ENCODE peak calls at places on chromosomes 1 and 21, in five cellular contexts. N is K562, M is neural progenitor cell, O is esophagus muscularis mucosa, U is heart left ventricle. Y is an unnamed sample. For H3K4me1 and H3K36me3, the result is how much of the 10 kb centered on the place peaks cover.

GRCh38 chr1:20850021-20850420 is 62.9 kb upstream of the HP1BP3 start:
- DNase-seq in N (no peak), M (no peak), O (no peak), U (no peak), Y (no peak)

GRCh38 chr1:221781102-221781744 is 39.3 kb upstream of the DUSP10 start:
- DNase-seq in N (no peak), M (no peak), O (no peak), U (no peak), Y (no peak)

GRCh38 chr1:160836981-160837557 is 25.6 kb downstream of the CD244 start:
- DNase-seq in N (no peak), M (peak), O (no peak), U (no peak), Y (no peak)

GRCh38 chr1:34899906-34900305 is 29.5 kb downstream of the DLGAP3 start:
- DNase-seq in N (no peak), M (no peak), O (no peak), U (no peak), Y (no peak)

GRCh38 chr1:87115317-87115885 is 201.0 kb downstream of the HS2ST1 start:
- DNase-seq in N (no peak), M (no peak), O (peak), U (no peak), Y (no peak)

GRCh38 chr1:180250883-180251509 is 20.9 kb downstream of the LHX4 start:
- DNase-seq in N (no peak), M (no peak), O (no peak), U (no peak), Y (peak)

GRCh38 chr1:107139833-107140702 is 771 bp upstream of the NTNG1 start:
- DNase-seq in N (no peak), M (peak), O (no peak), U (no peak), Y (peak)

GRCh38 chr1:26032636-26033357 is 11.2 kb downstream of the EXTL1 start:
- DNase-seq in N (no peak), M (no peak), O (no peak), U (no peak), Y (no peak)

GRCh38 chr1:204198978-204199340 is 2.7 kb upstream of the KISS1 start:
- DNase-seq in N (no peak), M (no peak), O (no peak), U (no peak), Y (no peak)

GRCh38 chr1:7454052-7454815 is 316.9 kb upstream of the VAMP3 start:
- DNase-seq in N (peak), M (peak), O (no peak), U (no peak), Y (no peak)

GRCh38 chr1:8870118-8870517 is 8.4 kb downstream of the ENO1 start:
- DNase-seq in N (no peak), M (no peak), O (no peak), U (no peak), Y (no peak)

GRCh38 chr1:47756006-47756405 is 241.2 kb downstream of the TRABD2B start:
- DNase-seq in N (no peak), M (no peak), O (no peak), U (no peak), Y (no peak)

GRCh38 chr21:43739648-43740435 is 20.9 kb downstream of the PDXK start:
- DNase-seq in N (peak), M (peak), O (no peak), U (no peak), Y (no peak)

GRCh38 chr1:42676534-42677087 is 5.6 kb upstream of the YBX1 start:
- DNase-seq in N (no peak), M (no peak), O (no peak), U (peak), Y (no peak)

GRCh38 chr1:182189535-182190066 is 128.1 kb upstream of the ZNF648 start:
- DNase-seq in N (no peak), M (peak), O (no peak), U (no peak), Y (no peak)

GRCh38 chr1:205259998-205260397 is 32.3 kb downstream of the TMCC2 start:
- DNase-seq in N (no peak), M (no peak), O (no peak), U (no peak), Y (no peak)

GRCh38 chr21:33441489-33442477 is 38.0 kb downstream of the TMEM50B start:
- DNase-seq in N (no peak), M (no peak), O (no peak), U (peak), Y (no peak)

GRCh38 chr1:219724440-219724839 is 111.5 kb upstream of the ZC3H11B start:
- DNase-seq in N (no peak), M (no peak), O (peak), U (no peak), Y (no peak)

GRCh38 chr21:15063081-15063820 is 1.5 kb downstream of the NRIP1 start:
- DNase-seq in N (no peak), M (peak), O (no peak), U (no peak), Y (no peak)

GRCh38 chr1:87151500-87152421 is 176.9 kb upstream of the LMO4 start:
- DNase-seq in N (peak), M (peak), O (no peak), U (peak), Y (no peak)

GRCh38 chr1:43308635-43309580 is 8.1 kb downstream of the TIE1 start:
- DNase-seq in N (no peak), M (no peak), O (no peak), U (no peak), Y (no peak)

GRCh38 chr21:44911384-44912157 is 9.1 kb downstream of the ITGB2 start:
- DNase-seq in N (peak), M (no peak), O (no peak), U (peak), Y (peak)

GRCh38 chr1:15678578-15678977 is 5.5 kb upstream of the PLEKHM2 start:
- DNase-seq in N (no peak), M (no peak), O (no peak), U (no peak), Y (no peak)

GRCh38 chr1:238115852-238116251 is 225.1 kb upstream of the ZP4 start:
- DNase-seq in N (no peak), M (peak), O (no peak), U (no peak), Y (no peak)

GRCh38 chr1:115170972-115171392 is 81.7 kb upstream of the TSPAN2 start:
- DNase-seq in N (no peak), M (no peak), O (peak), U (no peak), Y (no peak)

GRCh38 chr21:30216041-30216723 is at the start of gene CLDN8:
- DNase-seq in N (no peak), M (no peak), O (no peak), U (no peak), Y (no peak)

GRCh38 chr21:33836408-33836807 is 79.2 kb downstream of the ATP5PO start:
- DNase-seq in N (no peak), M (no peak), O (no peak), U (no peak), Y (no peak)

GRCh38 chr1:52657702-52658101 is 24.7 kb downstream of the SHISAL2A start:
- DNase-seq in N (no peak), M (no peak), O (no peak), U (no peak), Y (no peak)

GRCh38 chr1:224733021-224733911 is 117.1 kb downstream of the CNIH3 start:
- DNase-seq in N (no peak), M (peak), O (no peak), U (no peak), Y (no peak)

GRCh38 chr1:112507896-112508241 is 896 bp upstream of the WNT2B start:
- DNase-seq in N (peak), M (peak), O (no peak), U (no peak), Y (peak)

GRCh38 chr21:28018741-28019669 is 973.7 kb downstream of the LTN1 start:
- DNase-seq in N (no peak), M (no peak), O (no peak), U (no peak), Y (no peak)

GRCh38 chr1:193540511-193540910 is 354.1 kb upstream of the B3GALT2 start:
- DNase-seq in N (no peak), M (no peak), O (no peak), U (no peak), Y (no peak)

DNA sequence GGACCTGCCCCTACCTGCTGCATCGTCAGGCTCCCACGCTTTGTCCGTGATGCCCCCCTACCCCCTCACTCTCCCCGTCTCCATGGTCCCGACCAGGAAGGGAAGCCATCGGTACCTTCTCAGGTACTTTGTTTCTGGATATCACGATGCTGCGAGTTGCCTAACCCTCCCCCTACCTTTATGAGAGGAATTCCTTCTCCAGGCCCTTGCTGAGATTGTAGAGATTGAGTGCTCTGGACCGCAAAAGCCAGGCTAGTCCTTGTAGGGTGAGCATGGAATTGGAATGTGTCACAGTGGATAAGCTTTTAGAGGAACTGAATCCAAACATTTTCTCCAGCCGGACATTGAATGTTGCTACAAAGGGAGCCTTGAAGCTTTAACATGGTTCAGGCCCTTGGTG is 8.9 kb downstream of the SPATA46 start:
- DNase-seq in N (no peak), M (no peak), O (no peak), U (no peak), Y (no peak)
- H3K4me1 ChIP-seq in N (under half), M (under half), O (under half), U (under half), Y (under half)

GRCh38 chr1:154154534-154155181 is at the start of gene NUP210L:
- DNase-seq in N (no peak), M (peak), O (no peak), U (peak), Y (no peak)
- H3K36me3 ChIP-seq in N (under half), M (under half), O (under half), U (under half), Y (under half)

DNA sequence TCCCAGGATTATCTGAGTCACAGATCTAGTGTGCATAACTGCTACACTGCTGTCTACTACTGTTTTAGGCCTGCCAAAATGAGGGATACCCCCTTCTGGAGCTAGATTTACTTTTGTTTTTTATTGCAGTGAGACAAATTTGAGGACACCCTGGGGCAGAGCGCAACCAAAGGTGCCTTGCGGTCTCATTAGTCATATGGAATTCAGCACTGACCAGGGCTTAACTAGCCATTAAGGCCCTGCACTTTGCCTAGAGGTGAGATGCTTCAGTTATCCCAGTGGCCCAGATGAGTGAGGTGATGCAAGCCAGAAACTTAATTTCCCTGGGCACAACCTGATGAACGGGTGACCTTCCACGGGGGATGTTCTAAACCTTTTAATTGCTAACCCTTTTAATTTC is 998 bp upstream of the SPAG17 start:
- DNase-seq in N (no peak), M (peak), O (no peak), U (no peak), Y (no peak)
- H3K4me3 ChIP-seq in N (no peak), M (no peak), O (no peak), U (no peak), Y (no peak)

GRCh38 chr1:37850352-37850955 is 8.9 kb downstream of the MTF1 start:
- DNase-seq in N (no peak), M (no peak), O (no peak), U (no peak), Y (no peak)

GRCh38 chr1:37849480-37849879 is 9.9 kb downstream of the MTF1 start:
- DNase-seq in N (no peak), M (no peak), O (no peak), U (no peak), Y (no peak)

GRCh38 chr1:37851271-37851670 is 8.1 kb downstream of the MTF1 start:
- DNase-seq in N (no peak), M (no peak), O (no peak), U (no peak), Y (no peak)

GRCh38 chr1:37853157-37853556 is 6.2 kb downstream of the MTF1 start:
- DNase-seq in N (no peak), M (no peak), O (no peak), U (no peak), Y (no peak)

GRCh38 chr1:37851782-37852210 is 7.6 kb downstream of the MTF1 start:
- DNase-seq in N (no peak), M (no peak), O (no peak), U (no peak), Y (no peak)
- H3K4me1 ChIP-seq in N (under half), M (under half), O (under half), U (under half), Y (half or more)

Y was measured in CD8-positive, alpha-beta memory T cell.